ENCODE peak calls at places on chromosomes 11 and 22, in seven cellular contexts. One of them, this sample, is unnamed. For H3K27me3, the result is how much of the 10 kb centered on the place peaks cover.

GRCh38 chr11:110762596-110762995 is 50.4 kb upstream of the ARHGAP20 start:
- DNase-seq in aorta: no peak
- DNase-seq in colonic mucosa: no peak
- DNase-seq in kidney epithelial cell: no peak
- DNase-seq in IMR-90: peak
- DNase-seq in right lobe of liver: no peak
- DNase-seq in MG63: peak
- DNase-seq in this sample: no peak

GRCh38 chr22:41513391-41513790 is 30.9 kb downstream of the POLR3H start:
- DNase-seq in right lobe of liver: no peak
- DNase-seq in IMR-90: no peak
- DNase-seq in MG63: no peak
- DNase-seq in aorta: no peak
- DNase-seq in kidney epithelial cell: no peak
- DNase-seq in colonic mucosa: no peak
- DNase-seq in this sample: no peak

GRCh38 chr11:79708319-79708928 is 267.6 kb upstream of the TENM4 start:
- DNase-seq in right lobe of liver: no peak
- DNase-seq in colonic mucosa: peak
- DNase-seq in aorta: no peak
- DNase-seq in MG63: no peak
- DNase-seq in kidney epithelial cell: no peak
- DNase-seq in IMR-90: peak
- DNase-seq in this sample: no peak

GRCh38 chr11:128709402-128709801 is 15.5 kb downstream of the FLI1 start:
- DNase-seq in right lobe of liver: no peak
- DNase-seq in aorta: no peak
- DNase-seq in IMR-90: peak
- DNase-seq in MG63: peak
- DNase-seq in colonic mucosa: no peak
- DNase-seq in kidney epithelial cell: peak
- DNase-seq in this sample: no peak

GRCh38 chr22:39296981-39297489 is 22.4 kb downstream of the RPL3 start:
- DNase-seq in MG63: no peak
- DNase-seq in colonic mucosa: no peak
- DNase-seq in kidney epithelial cell: no peak
- DNase-seq in aorta: no peak
- DNase-seq in right lobe of liver: no peak
- DNase-seq in IMR-90: no peak
- DNase-seq in this sample: no peak

GRCh38 chr11:125591659-125592304 is 870 bp upstream of the STT3A start:
- DNase-seq in MG63: peak
- DNase-seq in kidney epithelial cell: no peak
- DNase-seq in colonic mucosa: peak
- DNase-seq in aorta: peak
- DNase-seq in right lobe of liver: peak
- DNase-seq in IMR-90: peak
- DNase-seq in this sample: peak

GRCh38 chr22:28222976-28223375 is 303.9 kb upstream of the PITPNB start:
- DNase-seq in kidney epithelial cell: no peak
- DNase-seq in MG63: no peak
- DNase-seq in colonic mucosa: no peak
- DNase-seq in IMR-90: peak
- DNase-seq in right lobe of liver: no peak
- DNase-seq in aorta: no peak
- DNase-seq in this sample: no peak

GRCh38 chr22:40189979-40190378 is 12.3 kb downstream of the TNRC6B start:
- DNase-seq in right lobe of liver: no peak
- DNase-seq in aorta: no peak
- DNase-seq in colonic mucosa: no peak
- DNase-seq in MG63: no peak
- DNase-seq in kidney epithelial cell: no peak
- DNase-seq in IMR-90: peak
- DNase-seq in this sample: no peak

GRCh38 chr11:13102865-13103539 is 93.9 kb downstream of the RASSF10 start:
- DNase-seq in IMR-90: no peak
- DNase-seq in colonic mucosa: no peak
- DNase-seq in MG63: no peak
- DNase-seq in kidney epithelial cell: no peak
- DNase-seq in aorta: no peak
- DNase-seq in right lobe of liver: no peak
- DNase-seq in this sample: no peak

GRCh38 chr11:118074091-118074685 is 2.7 kb upstream of the TMPRSS4 start:
- DNase-seq in aorta: peak
- DNase-seq in kidney epithelial cell: no peak
- DNase-seq in right lobe of liver: no peak
- DNase-seq in MG63: no peak
- DNase-seq in colonic mucosa: no peak
- DNase-seq in IMR-90: no peak
- DNase-seq in this sample: no peak

GRCh38 chr11:118636569-118637290 is 29.3 kb downstream of the PHLDB1 start:
- DNase-seq in IMR-90: no peak
- DNase-seq in aorta: no peak
- DNase-seq in MG63: no peak
- DNase-seq in kidney epithelial cell: no peak
- DNase-seq in colonic mucosa: no peak
- DNase-seq in right lobe of liver: no peak
- DNase-seq in this sample: no peak

GRCh38 chr22:39103431-39103830 is 6.4 kb downstream of the APOBEC3H start:
- DNase-seq in IMR-90: no peak
- DNase-seq in aorta: no peak
- DNase-seq in kidney epithelial cell: no peak
- DNase-seq in right lobe of liver: no peak
- DNase-seq in colonic mucosa: no peak
- DNase-seq in MG63: no peak
- DNase-seq in this sample: no peak

GRCh38 chr11:80462211-80462610 is 1021.4 kb upstream of the TENM4 start:
- DNase-seq in IMR-90: no peak
- DNase-seq in kidney epithelial cell: peak
- DNase-seq in right lobe of liver: no peak
- DNase-seq in aorta: no peak
- DNase-seq in MG63: no peak
- DNase-seq in colonic mucosa: no peak
- DNase-seq in this sample: no peak

GRCh38 chr11:450809-451451 is 851 bp downstream of the PTDSS2 start:
- DNase-seq in MG63: peak
- DNase-seq in right lobe of liver: peak
- DNase-seq in aorta: peak
- DNase-seq in IMR-90: peak
- DNase-seq in kidney epithelial cell: peak
- DNase-seq in colonic mucosa: peak
- DNase-seq in this sample: peak

GRCh38 chr11:65084598-65085375 is 765 bp downstream of the ZFPL1 start:
- DNase-seq in colonic mucosa: no peak
- DNase-seq in MG63: no peak
- DNase-seq in kidney epithelial cell: no peak
- DNase-seq in right lobe of liver: no peak
- DNase-seq in IMR-90: no peak
- DNase-seq in aorta: no peak
- DNase-seq in this sample: no peak

GRCh38 chr11:32659672-32660071 is 76.0 kb downstream of the EIF3M start:
- DNase-seq in aorta: no peak
- DNase-seq in right lobe of liver: no peak
- DNase-seq in IMR-90: no peak
- DNase-seq in MG63: no peak
- DNase-seq in colonic mucosa: no peak
- DNase-seq in kidney epithelial cell: no peak
- DNase-seq in this sample: no peak

GRCh38 chr11:43517518-43517917 is 158.8 kb downstream of the TTC17 start:
- DNase-seq in MG63: no peak
- DNase-seq in colonic mucosa: no peak
- DNase-seq in right lobe of liver: no peak
- DNase-seq in IMR-90: peak
- DNase-seq in kidney epithelial cell: peak
- DNase-seq in aorta: no peak
- DNase-seq in this sample: no peak

GRCh38 chr22:36507518-36508010 is 724 bp upstream of the FOXRED2 start:
- DNase-seq in kidney epithelial cell: no peak
- DNase-seq in aorta: no peak
- DNase-seq in colonic mucosa: no peak
- DNase-seq in IMR-90: no peak
- DNase-seq in MG63: no peak
- DNase-seq in right lobe of liver: no peak
- DNase-seq in this sample: no peak

GRCh38 chr22:35023692-35024363 is 42.1 kb upstream of the ISX start:
- DNase-seq in right lobe of liver: peak
- DNase-seq in IMR-90: no peak
- DNase-seq in aorta: peak
- DNase-seq in kidney epithelial cell: no peak
- DNase-seq in colonic mucosa: peak
- DNase-seq in MG63: peak
- DNase-seq in this sample: no peak

GRCh38 chr22:37417737-37418348 is 9.4 kb downstream of the ELFN2 start:
- DNase-seq in MG63: no peak
- DNase-seq in IMR-90: peak
- DNase-seq in colonic mucosa: no peak
- DNase-seq in kidney epithelial cell: no peak
- DNase-seq in aorta: no peak
- DNase-seq in right lobe of liver: no peak
- DNase-seq in this sample: no peak

GRCh38 chr11:115759622-115760527 is 255.7 kb upstream of the CADM1 start:
- DNase-seq in aorta: peak
- DNase-seq in kidney epithelial cell: no peak
- DNase-seq in colonic mucosa: no peak
- DNase-seq in IMR-90: no peak
- DNase-seq in MG63: peak
- DNase-seq in right lobe of liver: no peak
- DNase-seq in this sample: peak
- H3K27me3 ChIP-seq in aorta: under half
- H3K27me3 ChIP-seq in kidney epithelial cell: under half
- H3K27me3 ChIP-seq in colonic mucosa: under half
- H3K27me3 ChIP-seq in IMR-90: under half
- H3K27me3 ChIP-seq in MG63: under half
- H3K27me3 ChIP-seq in right lobe of liver: under half
- H3K27me3 ChIP-seq in this sample: under half

DNA sequence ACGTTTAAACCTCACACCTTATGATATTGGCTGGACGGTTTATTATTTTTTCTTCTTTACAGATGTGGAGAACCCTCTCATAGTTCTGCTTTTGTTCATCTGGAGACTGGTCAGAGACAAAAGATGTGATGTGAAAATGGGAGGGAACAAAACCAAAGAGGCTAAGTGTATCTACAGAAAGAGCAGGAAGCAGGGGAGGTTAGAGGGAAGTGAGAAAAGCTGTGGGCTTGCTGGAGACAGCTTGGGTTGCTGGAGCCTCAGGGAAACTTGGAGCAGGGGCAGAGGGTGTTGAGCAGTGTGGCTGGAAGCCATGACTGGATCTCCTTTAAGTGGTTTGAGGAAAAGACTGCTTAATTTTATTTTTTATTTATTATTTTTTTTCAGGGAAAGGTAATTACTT is 79.0 kb upstream of the SNX19 start:
- DNase-seq in IMR-90: no peak
- DNase-seq in MG63: no peak
- DNase-seq in aorta: no peak
- DNase-seq in right lobe of liver: no peak
- DNase-seq in colonic mucosa: no peak
- DNase-seq in kidney epithelial cell: no peak
- DNase-seq in this sample: no peak
- H3K27me3 ChIP-seq in IMR-90: under half
- H3K27me3 ChIP-seq in MG63: under half
- H3K27me3 ChIP-seq in aorta: under half
- H3K27me3 ChIP-seq in right lobe of liver: under half
- H3K27me3 ChIP-seq in colonic mucosa: under half
- H3K27me3 ChIP-seq in kidney epithelial cell: under half
- H3K27me3 ChIP-seq in this sample: under half

DNA sequence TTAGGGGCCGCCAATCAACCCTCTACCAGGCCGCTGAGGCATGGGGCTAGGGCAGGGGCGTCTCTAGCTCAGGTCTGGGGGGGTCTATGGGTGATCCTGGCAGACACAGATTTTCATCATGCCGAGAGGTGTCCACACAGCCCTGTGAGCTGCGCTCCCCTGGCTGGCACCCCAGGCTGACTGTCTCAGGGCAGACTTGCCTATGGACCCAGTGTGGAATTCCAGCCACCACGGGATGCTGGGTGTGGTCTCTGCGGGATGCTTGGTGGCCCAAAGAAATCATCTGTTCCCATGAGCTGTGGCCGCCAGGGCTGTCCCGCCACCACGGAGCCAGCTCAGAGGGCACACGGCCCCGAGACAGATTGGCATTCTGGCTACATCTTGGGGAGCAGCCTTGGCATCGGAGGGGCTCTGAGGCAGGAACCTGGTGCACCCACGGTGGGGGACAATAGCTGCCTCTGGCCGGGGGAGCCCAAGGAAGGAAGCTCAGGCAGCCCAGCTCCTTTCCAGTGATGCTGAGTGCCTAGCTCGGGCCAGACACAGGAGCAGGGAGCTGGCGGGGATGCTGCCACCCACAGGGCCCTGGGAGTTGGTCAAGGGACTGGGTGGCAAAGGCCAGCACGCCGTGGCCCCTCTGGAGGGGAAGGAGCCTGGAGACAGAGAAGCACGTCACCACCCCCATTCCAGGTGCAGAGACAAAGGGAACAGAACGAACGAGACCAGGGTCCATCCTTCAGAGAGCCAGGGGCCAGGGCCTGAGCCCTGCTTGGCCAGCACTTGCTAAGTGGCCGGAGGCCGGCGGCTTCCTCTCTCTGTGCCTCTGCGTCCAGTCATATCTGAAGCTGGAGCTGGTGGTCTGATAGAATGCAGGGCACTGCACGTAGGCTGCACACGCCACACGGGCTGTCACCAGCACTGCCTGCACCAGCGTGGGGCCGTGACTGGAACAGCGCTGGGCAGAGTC is 64.4 kb upstream of the FGF3 start:
- DNase-seq in kidney epithelial cell: no peak
- DNase-seq in aorta: peak
- DNase-seq in MG63: no peak
- DNase-seq in colonic mucosa: no peak
- DNase-seq in IMR-90: no peak
- DNase-seq in right lobe of liver: peak
- DNase-seq in this sample: no peak
- H3K27me3 ChIP-seq in kidney epithelial cell: under half
- H3K27me3 ChIP-seq in aorta: under half
- H3K27me3 ChIP-seq in MG63: under half
- H3K27me3 ChIP-seq in colonic mucosa: under half
- H3K27me3 ChIP-seq in IMR-90: under half
- H3K27me3 ChIP-seq in right lobe of liver: under half
- H3K27me3 ChIP-seq in this sample: under half

GRCh38 chr22:19150482-19151328 is 613 bp upstream of the GSC2 start:
- DNase-seq in right lobe of liver: peak
- DNase-seq in aorta: no peak
- DNase-seq in IMR-90: no peak
- DNase-seq in colonic mucosa: no peak
- DNase-seq in MG63: no peak
- DNase-seq in kidney epithelial cell: no peak
- DNase-seq in this sample: no peak

GRCh38 chr22:19149047-19149883 is 827 bp downstream of the GSC2 start:
- DNase-seq in right lobe of liver: peak
- DNase-seq in MG63: peak
- DNase-seq in aorta: no peak
- DNase-seq in kidney epithelial cell: no peak
- DNase-seq in IMR-90: no peak
- DNase-seq in colonic mucosa: no peak
- DNase-seq in this sample: no peak

GRCh38 chr22:19152942-19153883 is 3.1 kb upstream of the GSC2 start:
- DNase-seq in colonic mucosa: no peak
- DNase-seq in kidney epithelial cell: no peak
- DNase-seq in IMR-90: no peak
- DNase-seq in right lobe of liver: no peak
- DNase-seq in MG63: no peak
- DNase-seq in aorta: no peak
- DNase-seq in this sample: no peak

GRCh38 chr22:19149962-19150361 is at the start of gene GSC2:
- DNase-seq in MG63: no peak
- DNase-seq in right lobe of liver: no peak
- DNase-seq in aorta: no peak
- DNase-seq in IMR-90: no peak
- DNase-seq in kidney epithelial cell: no peak
- DNase-seq in colonic mucosa: no peak
- DNase-seq in this sample: no peak

GRCh38 chr22:19151329-19152191 is 1.5 kb upstream of the GSC2 start:
- DNase-seq in right lobe of liver: no peak
- DNase-seq in colonic mucosa: no peak
- DNase-seq in aorta: no peak
- DNase-seq in MG63: no peak
- DNase-seq in IMR-90: no peak
- DNase-seq in kidney epithelial cell: no peak
- DNase-seq in this sample: no peak
- H3K27me3 ChIP-seq in right lobe of liver: under half
- H3K27me3 ChIP-seq in colonic mucosa: under half
- H3K27me3 ChIP-seq in aorta: under half
- H3K27me3 ChIP-seq in MG63: under half
- H3K27me3 ChIP-seq in IMR-90: half or more
- H3K27me3 ChIP-seq in kidney epithelial cell: half or more
- H3K27me3 ChIP-seq in this sample: under half

This sample was measured in sigmoid colon.